ENCODE peak calls at places on chromosomes 13 and 19, in eight cellular contexts. One of them, this sample, is unnamed.

GRCh38 chr13:30196025-30196424 is 111.3 kb downstream of the KATNAL1 start:
- DNase-seq in anterior cingulate cortex: no peak
- DNase-seq in aorta: no peak
- DNase-seq in caudate nucleus: no peak
- DNase-seq in stimulated activated CD8-positive, alpha-beta memory T cell treated with anti-CD3 and anti-CD28 coated beads, Interleukin-2, amount 100 ng/mL, for 48 hours: no peak
- DNase-seq in SW 1271: no peak
- DNase-seq in Calu3: no peak
- DNase-seq in body of pancreas: no peak
- DNase-seq in this sample: no peak

GRCh38 chr19:34555447-34555846 is 73.9 kb downstream of the WTIP start:
- DNase-seq in anterior cingulate cortex: no peak
- DNase-seq in aorta: no peak
- DNase-seq in caudate nucleus: no peak
- DNase-seq in stimulated activated CD8-positive, alpha-beta memory T cell treated with anti-CD3 and anti-CD28 coated beads, Interleukin-2, amount 100 ng/mL, for 48 hours: no peak
- DNase-seq in SW 1271: no peak
- DNase-seq in Calu3: peak
- DNase-seq in body of pancreas: no peak
- DNase-seq in this sample: no peak

GRCh38 chr19:12896460-12896859 is 5.5 kb downstream of the GCDH start:
- DNase-seq in anterior cingulate cortex: no peak
- DNase-seq in aorta: no peak
- DNase-seq in caudate nucleus: no peak
- DNase-seq in stimulated activated CD8-positive, alpha-beta memory T cell treated with anti-CD3 and anti-CD28 coated beads, Interleukin-2, amount 100 ng/mL, for 48 hours: no peak
- DNase-seq in SW 1271: no peak
- DNase-seq in Calu3: no peak
- DNase-seq in body of pancreas: no peak
- DNase-seq in this sample: no peak

GRCh38 chr13:33158830-33159229 is 126.7 kb downstream of the STARD13 start:
- DNase-seq in anterior cingulate cortex: no peak
- DNase-seq in aorta: no peak
- DNase-seq in caudate nucleus: no peak
- DNase-seq in stimulated activated CD8-positive, alpha-beta memory T cell treated with anti-CD3 and anti-CD28 coated beads, Interleukin-2, amount 100 ng/mL, for 48 hours: no peak
- DNase-seq in SW 1271: no peak
- DNase-seq in Calu3: no peak
- DNase-seq in body of pancreas: no peak
- DNase-seq in this sample: no peak

GRCh38 chr19:55297267-55297666 is 13.5 kb downstream of the BRSK1 start:
- DNase-seq in anterior cingulate cortex: no peak
- DNase-seq in aorta: no peak
- DNase-seq in caudate nucleus: no peak
- DNase-seq in stimulated activated CD8-positive, alpha-beta memory T cell treated with anti-CD3 and anti-CD28 coated beads, Interleukin-2, amount 100 ng/mL, for 48 hours: no peak
- DNase-seq in SW 1271: no peak
- DNase-seq in Calu3: no peak
- DNase-seq in body of pancreas: no peak
- DNase-seq in this sample: no peak

GRCh38 chr13:40664100-40665060 is 2.1 kb downstream of the FOXO1 start:
- DNase-seq in anterior cingulate cortex: peak
- DNase-seq in aorta: peak
- DNase-seq in caudate nucleus: peak
- DNase-seq in stimulated activated CD8-positive, alpha-beta memory T cell treated with anti-CD3 and anti-CD28 coated beads, Interleukin-2, amount 100 ng/mL, for 48 hours: peak
- DNase-seq in SW 1271: no peak
- DNase-seq in Calu3: peak
- DNase-seq in body of pancreas: peak
- DNase-seq in this sample: peak

GRCh38 chr19:31664997-31665396 is 315.8 kb upstream of the TSHZ3 start:
- DNase-seq in anterior cingulate cortex: no peak
- DNase-seq in aorta: no peak
- DNase-seq in caudate nucleus: no peak
- DNase-seq in stimulated activated CD8-positive, alpha-beta memory T cell treated with anti-CD3 and anti-CD28 coated beads, Interleukin-2, amount 100 ng/mL, for 48 hours: no peak
- DNase-seq in SW 1271: no peak
- DNase-seq in Calu3: no peak
- DNase-seq in body of pancreas: no peak
- DNase-seq in this sample: no peak

GRCh38 chr13:41017153-41017552 is 2.0 kb downstream of the ELF1 start:
- DNase-seq in anterior cingulate cortex: no peak
- DNase-seq in aorta: no peak
- DNase-seq in caudate nucleus: no peak
- DNase-seq in stimulated activated CD8-positive, alpha-beta memory T cell treated with anti-CD3 and anti-CD28 coated beads, Interleukin-2, amount 100 ng/mL, for 48 hours: no peak
- DNase-seq in SW 1271: no peak
- DNase-seq in Calu3: peak
- DNase-seq in body of pancreas: no peak
- DNase-seq in this sample: no peak

GRCh38 chr19:30450945-30451344 is 78.8 kb downstream of the ZNF536 start:
- DNase-seq in anterior cingulate cortex: peak
- DNase-seq in aorta: no peak
- DNase-seq in caudate nucleus: no peak
- DNase-seq in stimulated activated CD8-positive, alpha-beta memory T cell treated with anti-CD3 and anti-CD28 coated beads, Interleukin-2, amount 100 ng/mL, for 48 hours: no peak
- DNase-seq in SW 1271: no peak
- DNase-seq in Calu3: no peak
- DNase-seq in body of pancreas: no peak
- DNase-seq in this sample: peak

GRCh38 chr13:23586336-23586735 is 16.1 kb downstream of the TNFRSF19 start:
- DNase-seq in anterior cingulate cortex: no peak
- DNase-seq in aorta: no peak
- DNase-seq in caudate nucleus: no peak
- DNase-seq in stimulated activated CD8-positive, alpha-beta memory T cell treated with anti-CD3 and anti-CD28 coated beads, Interleukin-2, amount 100 ng/mL, for 48 hours: no peak
- DNase-seq in SW 1271: no peak
- DNase-seq in Calu3: no peak
- DNase-seq in body of pancreas: no peak
- DNase-seq in this sample: no peak

GRCh38 chr13:50594276-50594970 is 249.1 kb downstream of the DLEU7 start:
- DNase-seq in anterior cingulate cortex: no peak
- DNase-seq in aorta: no peak
- DNase-seq in caudate nucleus: no peak
- DNase-seq in stimulated activated CD8-positive, alpha-beta memory T cell treated with anti-CD3 and anti-CD28 coated beads, Interleukin-2, amount 100 ng/mL, for 48 hours: peak
- DNase-seq in SW 1271: no peak
- DNase-seq in Calu3: no peak
- DNase-seq in body of pancreas: no peak
- DNase-seq in this sample: peak

GRCh38 chr19:5271145-5271544 is 69.5 kb downstream of the PTPRS start:
- DNase-seq in anterior cingulate cortex: no peak
- DNase-seq in aorta: no peak
- DNase-seq in caudate nucleus: no peak
- DNase-seq in stimulated activated CD8-positive, alpha-beta memory T cell treated with anti-CD3 and anti-CD28 coated beads, Interleukin-2, amount 100 ng/mL, for 48 hours: no peak
- DNase-seq in SW 1271: no peak
- DNase-seq in Calu3: no peak
- DNase-seq in body of pancreas: no peak
- DNase-seq in this sample: no peak

GRCh38 chr19:42143341-42144234 is 11.3 kb upstream of the POU2F2 start:
- DNase-seq in anterior cingulate cortex: no peak
- DNase-seq in aorta: no peak
- DNase-seq in caudate nucleus: no peak
- DNase-seq in stimulated activated CD8-positive, alpha-beta memory T cell treated with anti-CD3 and anti-CD28 coated beads, Interleukin-2, amount 100 ng/mL, for 48 hours: no peak
- DNase-seq in SW 1271: no peak
- DNase-seq in Calu3: no peak
- DNase-seq in body of pancreas: no peak
- DNase-seq in this sample: no peak

GRCh38 chr19:33290956-33291622 is 11.2 kb downstream of the CEBPA start:
- DNase-seq in anterior cingulate cortex: no peak
- DNase-seq in aorta: no peak
- DNase-seq in caudate nucleus: no peak
- DNase-seq in stimulated activated CD8-positive, alpha-beta memory T cell treated with anti-CD3 and anti-CD28 coated beads, Interleukin-2, amount 100 ng/mL, for 48 hours: no peak
- DNase-seq in SW 1271: no peak
- DNase-seq in Calu3: peak
- DNase-seq in body of pancreas: no peak
- DNase-seq in this sample: peak

GRCh38 chr19:48659768-48660167 is 13.0 kb downstream of the NTN5 start:
- DNase-seq in anterior cingulate cortex: no peak
- DNase-seq in aorta: no peak
- DNase-seq in caudate nucleus: no peak
- DNase-seq in stimulated activated CD8-positive, alpha-beta memory T cell treated with anti-CD3 and anti-CD28 coated beads, Interleukin-2, amount 100 ng/mL, for 48 hours: no peak
- DNase-seq in SW 1271: no peak
- DNase-seq in Calu3: peak
- DNase-seq in body of pancreas: no peak
- DNase-seq in this sample: no peak

GRCh38 chr19:5030822-5031221 is 61.9 kb downstream of the KDM4B start:
- DNase-seq in anterior cingulate cortex: no peak
- DNase-seq in aorta: no peak
- DNase-seq in caudate nucleus: no peak
- DNase-seq in stimulated activated CD8-positive, alpha-beta memory T cell treated with anti-CD3 and anti-CD28 coated beads, Interleukin-2, amount 100 ng/mL, for 48 hours: no peak
- DNase-seq in SW 1271: no peak
- DNase-seq in Calu3: no peak
- DNase-seq in body of pancreas: no peak
- DNase-seq in this sample: no peak

GRCh38 chr19:4803736-4804695 is 12.5 kb downstream of the FEM1A start:
- DNase-seq in anterior cingulate cortex: no peak
- DNase-seq in aorta: no peak
- DNase-seq in caudate nucleus: no peak
- DNase-seq in stimulated activated CD8-positive, alpha-beta memory T cell treated with anti-CD3 and anti-CD28 coated beads, Interleukin-2, amount 100 ng/mL, for 48 hours: peak
- DNase-seq in SW 1271: no peak
- DNase-seq in Calu3: peak
- DNase-seq in body of pancreas: peak
- DNase-seq in this sample: peak

GRCh38 chr19:43594081-43594697 is 1.7 kb downstream of the IRGQ start:
- DNase-seq in anterior cingulate cortex: no peak
- DNase-seq in aorta: no peak
- DNase-seq in caudate nucleus: no peak
- DNase-seq in stimulated activated CD8-positive, alpha-beta memory T cell treated with anti-CD3 and anti-CD28 coated beads, Interleukin-2, amount 100 ng/mL, for 48 hours: no peak
- DNase-seq in SW 1271: no peak
- DNase-seq in Calu3: no peak
- DNase-seq in body of pancreas: no peak
- DNase-seq in this sample: no peak

GRCh38 chr13:23621316-23621645 is 51.1 kb downstream of the TNFRSF19 start:
- DNase-seq in anterior cingulate cortex: no peak
- DNase-seq in aorta: no peak
- DNase-seq in caudate nucleus: no peak
- DNase-seq in stimulated activated CD8-positive, alpha-beta memory T cell treated with anti-CD3 and anti-CD28 coated beads, Interleukin-2, amount 100 ng/mL, for 48 hours: no peak
- DNase-seq in SW 1271: no peak
- DNase-seq in Calu3: peak
- DNase-seq in body of pancreas: no peak
- DNase-seq in this sample: no peak

GRCh38 chr13:39957868-39958676 is 302.6 kb downstream of the COG6 start:
- DNase-seq in anterior cingulate cortex: no peak
- DNase-seq in aorta: no peak
- DNase-seq in caudate nucleus: no peak
- DNase-seq in stimulated activated CD8-positive, alpha-beta memory T cell treated with anti-CD3 and anti-CD28 coated beads, Interleukin-2, amount 100 ng/mL, for 48 hours: no peak
- DNase-seq in SW 1271: no peak
- DNase-seq in Calu3: no peak
- DNase-seq in body of pancreas: no peak
- DNase-seq in this sample: no peak

GRCh38 chr19:53865918-53866696 is 1.6 kb upstream of the MYADM start:
- DNase-seq in anterior cingulate cortex: peak
- DNase-seq in aorta: peak
- DNase-seq in caudate nucleus: peak
- DNase-seq in stimulated activated CD8-positive, alpha-beta memory T cell treated with anti-CD3 and anti-CD28 coated beads, Interleukin-2, amount 100 ng/mL, for 48 hours: peak
- DNase-seq in SW 1271: peak
- DNase-seq in Calu3: peak
- DNase-seq in body of pancreas: peak
- DNase-seq in this sample: peak

This sample was measured in upper lobe of left lung.